ENCODE peak calls at places on chromosome 12, in six cellular contexts. N, O, L, S, Z and W are unnamed samples.

GRCh38 chr12:116130431-116130830 is 147.1 kb downstream of the MED13L start:
- DNase-seq in Z (no peak), N (no peak), S (no peak), O (no peak), L (no peak), W (no peak)

GRCh38 chr12:115294443-115295133 is 610.6 kb upstream of the TBX3 start:
- DNase-seq in O (no peak), Z (peak), N (no peak), S (no peak), L (no peak), W (no peak)

GRCh38 chr12:116675339-116676107 is 62.3 kb downstream of the SPRING1 start:
- DNase-seq in L (no peak), N (no peak), Z (no peak), S (no peak), O (no peak), W (no peak)

GRCh38 chr12:80593766-80594165 is 113.7 kb upstream of the MYF6 start:
- DNase-seq in S (no peak), O (no peak), L (no peak), N (no peak), Z (peak), W (peak)

GRCh38 chr12:14993117-14993516 is 20.3 kb downstream of the PDE6H start:
- DNase-seq in N (no peak), L (no peak), O (no peak), S (no peak), Z (no peak), W (no peak)

GRCh38 chr12:6093764-6094163 is 30.7 kb downstream of the VWF start:
- DNase-seq in L (no peak), N (no peak), O (no peak), Z (no peak), S (no peak), W (no peak)

GRCh38 chr12:62632521-62632920 is 165.9 kb downstream of the MON2 start:
- DNase-seq in Z (no peak), O (peak), L (peak), N (peak), S (peak), W (no peak)

GRCh38 chr12:9148926-9149325 is 33.2 kb upstream of the A2M start:
- DNase-seq in Z (no peak), O (no peak), N (no peak), L (no peak), S (no peak), W (no peak)

GRCh38 chr12:53180931-53181645 is 363 bp upstream of the CSAD start:
- DNase-seq in S (peak), Z (peak), N (peak), O (peak), L (peak), W (no peak)

GRCh38 chr12:66296171-66296683 is 6.1 kb upstream of the HELB start:
- DNase-seq in N (no peak), S (no peak), Z (no peak), L (no peak), O (no peak), W (no peak)

GRCh38 chr12:131353376-131353775 is 357.5 kb upstream of the SFSWAP start:
- DNase-seq in Z (no peak), S (no peak), O (no peak), N (peak), L (no peak), W (no peak)

DNA sequence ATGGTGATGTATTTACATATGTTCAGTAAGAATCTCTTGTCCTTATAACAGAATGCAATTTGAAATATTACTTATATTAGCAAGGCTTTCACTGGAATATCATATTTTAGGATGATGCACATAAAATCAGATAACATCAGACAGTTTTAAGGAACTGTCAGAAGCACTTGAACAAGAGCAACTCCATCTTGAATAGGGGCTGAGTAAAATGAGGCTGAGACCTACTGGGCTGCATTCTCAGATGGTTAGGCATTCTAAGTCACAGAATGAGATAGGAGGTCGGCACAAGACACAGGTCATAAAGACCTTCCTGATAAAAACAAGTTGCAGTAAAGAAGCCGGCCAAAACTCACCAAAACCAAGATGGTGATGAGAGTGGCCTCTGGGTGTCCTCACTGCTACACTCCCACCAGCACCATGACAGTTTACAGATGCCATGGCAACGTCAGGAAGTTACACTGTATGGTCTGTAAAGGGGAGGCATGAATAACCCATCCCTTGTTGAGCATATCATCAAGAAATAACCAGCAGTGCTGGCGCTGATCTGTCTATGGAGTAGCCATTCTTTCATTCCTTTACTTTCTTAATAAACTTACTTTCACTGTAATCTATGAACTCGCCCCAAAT is 27.6 kb upstream of the ETV6 start:
- DNase-seq in Z (peak), L (no peak), S (peak), N (peak), O (no peak), W (no peak)
- TF ChIP-seq CTCF in Z (peak), L (peak), S (no peak), N (peak), O (peak), W (no peak)

DNA sequence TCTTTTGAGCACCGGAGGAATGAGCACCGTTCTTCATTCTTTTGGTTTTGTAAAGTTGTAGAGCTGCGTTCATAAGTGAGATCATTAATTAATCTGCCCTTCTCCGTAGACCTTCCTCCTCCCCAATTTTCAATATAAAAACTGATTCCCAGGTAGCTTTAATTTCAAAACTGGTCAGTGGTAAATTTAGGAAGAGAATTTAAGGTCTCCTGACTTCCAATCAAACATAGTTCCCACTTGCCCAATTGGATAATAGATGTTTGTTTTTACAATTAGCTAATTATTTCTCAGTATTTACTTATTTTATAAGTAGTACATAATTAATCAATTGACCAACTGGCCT is 27.2 kb upstream of the YBX3 start:
- DNase-seq in Z (no peak), S (no peak), O (no peak), L (no peak), N (no peak), W (no peak)
- TF ChIP-seq CTCF in Z (no peak), S (no peak), O (no peak), L (no peak), N (no peak), W (no peak)

GRCh38 chr12:22672951-22673350 is 48.0 kb downstream of the ETNK1 start:
- DNase-seq in O (no peak), L (no peak), N (no peak), S (no peak), Z (peak), W (peak)

GRCh38 chr12:22665476-22665875 is 40.5 kb downstream of the ETNK1 start:
- DNase-seq in Z (no peak), S (no peak), N (no peak), L (no peak), O (no peak), W (no peak)

GRCh38 chr12:22667122-22667521 is 42.2 kb downstream of the ETNK1 start:
- DNase-seq in O (no peak), L (no peak), Z (no peak), S (no peak), N (no peak), W (no peak)

GRCh38 chr12:22668441-22668840 is 43.5 kb downstream of the ETNK1 start:
- DNase-seq in L (no peak), O (no peak), N (no peak), Z (no peak), S (no peak), W (no peak)

GRCh38 chr12:22670762-22671161 is 45.8 kb downstream of the ETNK1 start:
- DNase-seq in N (no peak), L (no peak), O (no peak), Z (peak), S (no peak), W (no peak)
- TF ChIP-seq CTCF in N (peak), L (no peak), O (peak), Z (peak), S (no peak), W (no peak)

GRCh38 chr12:104643093-104643646 is 186.4 kb downstream of the CHST11 start:
- DNase-seq in S (peak), N (no peak), O (peak), L (no peak), Z (no peak), W (no peak)

GRCh38 chr12:104638218-104638617 is 181.5 kb downstream of the CHST11 start:
- DNase-seq in O (no peak), Z (no peak), S (no peak), N (no peak), L (no peak), W (no peak)

GRCh38 chr12:104643921-104644669 is 187.3 kb downstream of the CHST11 start:
- DNase-seq in Z (peak), S (peak), O (peak), L (no peak), N (no peak), W (no peak)

GRCh38 chr12:104638760-104639319 is 182.1 kb downstream of the CHST11 start:
- DNase-seq in Z (no peak), O (no peak), N (no peak), S (no peak), L (no peak), W (no peak)

GRCh38 chr12:104641862-104642261 is 185.1 kb downstream of the CHST11 start:
- DNase-seq in Z (no peak), N (no peak), L (no peak), S (peak), O (peak), W (no peak)
- TF ChIP-seq CTCF in Z (no peak), N (no peak), L (no peak), S (no peak), O (peak), W (no peak)

GRCh38 chr12:113136128-113136989 is 798 bp upstream of the RASAL1 start:
- DNase-seq in L (no peak), Z (no peak), S (peak), N (no peak), O (no peak), W (no peak)

GRCh38 chr12:113134521-113134951 is 1.0 kb downstream of the RASAL1 start:
- DNase-seq in L (no peak), O (no peak), Z (no peak), S (no peak), N (no peak), W (no peak)

GRCh38 chr12:113136990-113137511 is 1.5 kb upstream of the RASAL1 start:
- DNase-seq in L (no peak), N (no peak), Z (no peak), S (no peak), O (no peak), W (no peak)

GRCh38 chr12:113133036-113133435 is 2.5 kb downstream of the RASAL1 start:
- DNase-seq in O (no peak), Z (no peak), S (no peak), N (no peak), L (no peak), W (no peak)

GRCh38 chr12:113135178-113136127 is at the start of gene RASAL1:
- DNase-seq in S (peak), L (peak), N (peak), Z (no peak), O (peak), W (no peak)
- TF ChIP-seq CTCF in S (peak), L (peak), N (peak), Z (no peak), O (peak), W (peak)

GRCh38 chr12:96020314-96021003 is 14.9 kb downstream of the LTA4H start:
- DNase-seq in O (peak), S (no peak), L (no peak), Z (no peak), N (no peak), W (no peak)

GRCh38 chr12:96014932-96015599 is 18.9 kb upstream of the HAL start:
- DNase-seq in S (no peak), L (no peak), N (no peak), O (no peak), Z (peak), W (no peak)

GRCh38 chr12:96015672-96016071 is 19.5 kb upstream of the HAL start:
- DNase-seq in L (peak), O (no peak), Z (peak), S (peak), N (peak), W (no peak)
- TF ChIP-seq CTCF in L (peak), O (no peak), Z (peak), S (no peak), N (peak), W (peak)

GRCh38 chr12:124555168-124555928 is 12.1 kb downstream of the NCOR2 start:
- DNase-seq in S (no peak), Z (no peak), N (no peak), O (no peak), L (no peak), W (no peak)

GRCh38 chr12:124558298-124558697 is 9.1 kb downstream of the NCOR2 start:
- DNase-seq in O (no peak), S (no peak), L (no peak), N (no peak), Z (no peak), W (no peak)

GRCh38 chr12:124556067-124556466 is 11.3 kb downstream of the NCOR2 start:
- DNase-seq in Z (no peak), O (no peak), L (no peak), N (no peak), S (no peak), W (no peak)

GRCh38 chr12:124557518-124558223 is 9.7 kb downstream of the NCOR2 start:
- DNase-seq in O (no peak), N (peak), Z (no peak), L (peak), S (no peak), W (no peak)

DNA sequence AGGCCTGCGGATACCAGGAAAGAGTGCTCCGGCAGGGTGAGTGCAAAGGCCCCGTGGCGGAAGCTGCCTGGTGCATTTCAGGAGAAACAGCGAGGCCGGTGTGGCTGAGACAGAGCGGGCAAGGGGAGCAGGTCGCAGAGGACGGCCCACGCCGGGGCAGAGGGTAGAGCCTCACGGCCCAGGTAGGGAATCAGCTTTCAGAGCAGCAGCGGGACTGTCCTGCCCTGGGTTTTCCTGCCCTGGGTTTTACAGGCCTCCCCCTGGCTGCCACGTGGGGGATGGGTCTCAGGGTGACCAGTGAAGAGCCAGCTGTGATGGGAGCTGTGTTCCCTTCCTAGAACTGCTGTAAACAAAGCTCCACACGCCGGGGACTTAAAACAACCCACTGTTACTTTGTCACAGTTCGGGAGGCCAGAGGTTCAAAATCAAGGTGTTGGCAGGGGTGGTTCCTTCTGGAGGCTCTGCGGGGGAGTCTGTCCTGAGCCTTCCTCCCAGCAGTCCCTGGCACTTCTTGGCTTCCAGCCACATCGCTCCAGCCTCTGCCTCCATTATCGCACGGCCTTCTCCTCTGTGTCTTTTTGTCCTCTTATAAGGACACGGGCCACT is 10.4 kb downstream of the NCOR2 start:
- DNase-seq in O (no peak), Z (no peak), S (no peak), L (no peak), N (no peak), W (no peak)
- TF ChIP-seq CTCF in O (no peak), Z (no peak), S (no peak), L (peak), N (peak), W (no peak)

GRCh38 chr12:3407723-3408122 is 83.3 kb upstream of the PRMT8 start:
- DNase-seq in Z (no peak), S (no peak), N (no peak), O (no peak), L (no peak), W (no peak)

GRCh38 chr12:3405821-3406220 is 85.2 kb upstream of the PRMT8 start:
- DNase-seq in S (no peak), Z (no peak), N (no peak), O (no peak), L (no peak), W (no peak)

GRCh38 chr12:3409662-3410061 is 81.3 kb upstream of the PRMT8 start:
- DNase-seq in N (no peak), Z (no peak), S (no peak), O (no peak), L (no peak), W (no peak)
- TF ChIP-seq CTCF in N (no peak), Z (no peak), S (no peak), O (no peak), L (no peak), W (no peak)

GRCh38 chr12:113464852-113465719 is 6.6 kb downstream of the LHX5 start:
- DNase-seq in Z (no peak), N (peak), S (no peak), O (no peak), L (no peak), W (no peak)
- TF ChIP-seq CTCF in Z (no peak), N (no peak), S (no peak), O (no peak), L (peak), W (no peak)

DNA sequence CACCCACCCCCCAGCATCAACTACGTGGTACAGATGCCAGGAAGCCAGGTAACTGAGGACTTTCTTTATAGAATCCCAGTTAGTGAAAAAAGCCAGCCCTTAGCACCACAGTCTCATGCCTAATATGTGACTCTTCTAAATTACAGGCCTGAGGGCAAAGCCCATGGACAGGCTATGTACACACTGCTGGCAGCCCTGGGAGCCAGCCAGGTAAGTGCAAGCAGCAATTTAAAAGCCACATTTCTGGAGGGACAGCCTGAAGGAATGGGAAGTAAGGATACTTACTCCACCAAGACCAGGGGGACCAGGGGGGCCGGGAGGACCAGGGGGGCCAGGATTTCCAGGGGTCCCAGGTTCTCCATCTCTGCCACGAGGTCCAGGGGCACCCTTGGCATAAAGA is 7.0 kb downstream of the COL2A1 start:
- DNase-seq in O (no peak), L (no peak), N (no peak), Z (no peak), S (no peak), W (no peak)
- TF ChIP-seq CTCF in O (no peak), L (no peak), N (no peak), Z (no peak), S (no peak), W (no peak)